ENCODE peak calls at places on chromosomes 1 and 21, in ten cellular contexts. T is breast epithelium, W is adrenal gland, M is transverse colon, J is Peyer's patch, H is esophagus squamous epithelium, G is H54, D is ovary, N is uterus, B is IMR-90. C is an unnamed sample.

GRCh38 chr1:236677641-236678235 is 8.6 kb upstream of the ACTN2 start:
- DNase-seq in M (no peak), N (no peak), T (no peak), B (no peak), J (no peak), W (no peak), H (no peak), G (no peak), D (no peak), C (no peak)

GRCh38 chr1:151871284-151872030 is 17.9 kb upstream of the THEM5 start:
- DNase-seq in G (no peak), M (no peak), D (no peak), W (no peak), B (no peak), T (no peak), N (no peak), H (no peak), J (no peak), C (no peak)

GRCh38 chr1:179545316-179545715 is 30.4 kb downstream of the NPHS2 start:
- DNase-seq in T (no peak), G (no peak), W (peak), D (no peak), M (no peak), J (no peak), H (no peak), B (no peak), N (no peak), C (no peak)

GRCh38 chr1:93738075-93738622 is 56.5 kb upstream of the BCAR3 start:
- DNase-seq in N (no peak), T (no peak), D (no peak), G (peak), M (no peak), W (no peak), B (peak), H (no peak), J (no peak), C (no peak)

GRCh38 chr21:32371913-32372314 is 20.9 kb downstream of the URB1 start:
- DNase-seq in B (peak), J (no peak), D (peak), G (no peak), W (peak), T (no peak), N (peak), H (no peak), M (no peak), C (no peak)

GRCh38 chr21:37087188-37087587 is 14.1 kb downstream of the TTC3 start:
- DNase-seq in G (no peak), W (peak), T (no peak), M (no peak), B (peak), D (no peak), H (no peak), J (no peak), N (no peak), C (peak)

GRCh38 chr1:26418865-26419349 is 8.3 kb downstream of the LIN28A start:
- DNase-seq in G (no peak), M (no peak), W (no peak), T (no peak), D (no peak), H (no peak), B (no peak), J (no peak), N (no peak), C (no peak)

GRCh38 chr1:107926436-107927080 is 38.4 kb downstream of the VAV3 start:
- DNase-seq in D (no peak), T (no peak), G (no peak), W (no peak), J (no peak), N (no peak), M (no peak), H (no peak), B (no peak), C (no peak)

GRCh38 chr21:40681164-40681859 is 165.6 kb downstream of the DSCAM start:
- DNase-seq in H (no peak), B (no peak), T (no peak), D (no peak), N (no peak), W (no peak), G (no peak), J (no peak), M (no peak), C (no peak)

GRCh38 chr21:45001134-45002095 is 61.6 kb downstream of the SLX9 start:
- DNase-seq in N (peak), M (peak), T (peak), B (peak), D (peak), G (peak), J (peak), W (peak), H (no peak), C (no peak)

GRCh38 chr21:45004059-45004422 is 64.2 kb downstream of the SLX9 start:
- DNase-seq in T (no peak), N (peak), H (no peak), D (no peak), B (no peak), G (no peak), J (peak), M (peak), W (no peak), C (no peak)

GRCh38 chr21:45004481-45005263 is 64.8 kb downstream of the SLX9 start:
- DNase-seq in W (peak), D (no peak), N (peak), H (no peak), G (no peak), M (peak), J (peak), B (peak), T (no peak), C (no peak)

GRCh38 chr21:45002381-45003204 is 62.8 kb downstream of the SLX9 start:
- DNase-seq in G (no peak), M (no peak), N (peak), B (no peak), D (no peak), J (peak), H (no peak), W (peak), T (no peak), C (no peak)

DNA sequence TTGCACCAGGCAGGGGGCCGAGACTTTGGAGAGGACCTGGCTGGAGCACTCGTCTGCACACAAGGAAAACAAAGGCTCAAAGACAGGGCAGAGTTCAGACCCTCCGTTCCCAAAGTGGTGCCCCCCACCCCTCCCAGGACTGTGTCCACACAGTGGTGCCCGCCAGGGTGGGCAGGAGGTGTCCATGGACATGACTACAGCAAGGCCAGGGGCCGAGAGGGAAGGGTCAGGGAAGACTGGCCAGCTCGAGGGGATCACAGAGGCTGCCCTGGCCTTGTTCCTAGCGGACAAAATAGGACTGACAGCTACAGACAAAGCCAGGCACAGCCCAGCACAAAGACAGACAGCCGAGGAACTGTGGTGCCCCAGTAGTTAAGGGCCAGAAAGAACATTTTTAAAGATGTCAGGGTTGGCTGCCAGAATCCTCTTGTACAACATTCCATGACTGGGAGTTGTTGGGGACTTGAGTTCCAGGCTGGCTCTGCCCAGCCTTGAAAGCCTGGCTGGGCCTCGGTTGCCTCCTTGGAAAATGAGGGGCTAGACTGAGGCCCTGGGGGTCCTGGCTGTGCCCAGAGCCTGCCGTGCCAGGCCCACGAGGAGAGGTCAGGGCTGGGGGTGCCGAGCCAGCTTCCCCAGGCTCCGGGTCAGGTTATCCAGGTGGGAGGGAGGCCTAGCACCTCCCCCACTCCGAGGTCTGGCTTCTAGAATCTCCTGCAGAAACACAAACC is 63.7 kb downstream of the SLX9 start:
- DNase-seq in M (peak), J (peak), W (peak), D (no peak), B (no peak), H (no peak), N (peak), T (no peak), G (no peak), C (no peak)
- TF ChIP-seq POLR2A in M (no peak), J (no peak), W (no peak), D (no peak), B (no peak), H (no peak), N (no peak), T (no peak), G (no peak), C (no peak)

GRCh38 chr21:41733951-41734689 is 32.7 kb downstream of the RIPK4 start:
- DNase-seq in D (no peak), H (no peak), J (peak), M (no peak), B (no peak), W (no peak), T (no peak), G (no peak), N (no peak), C (no peak)
- TF ChIP-seq POLR2A in D (no peak), H (no peak), J (no peak), M (no peak), B (no peak), W (no peak), T (no peak), G (no peak), N (no peak), C (no peak)

DNA sequence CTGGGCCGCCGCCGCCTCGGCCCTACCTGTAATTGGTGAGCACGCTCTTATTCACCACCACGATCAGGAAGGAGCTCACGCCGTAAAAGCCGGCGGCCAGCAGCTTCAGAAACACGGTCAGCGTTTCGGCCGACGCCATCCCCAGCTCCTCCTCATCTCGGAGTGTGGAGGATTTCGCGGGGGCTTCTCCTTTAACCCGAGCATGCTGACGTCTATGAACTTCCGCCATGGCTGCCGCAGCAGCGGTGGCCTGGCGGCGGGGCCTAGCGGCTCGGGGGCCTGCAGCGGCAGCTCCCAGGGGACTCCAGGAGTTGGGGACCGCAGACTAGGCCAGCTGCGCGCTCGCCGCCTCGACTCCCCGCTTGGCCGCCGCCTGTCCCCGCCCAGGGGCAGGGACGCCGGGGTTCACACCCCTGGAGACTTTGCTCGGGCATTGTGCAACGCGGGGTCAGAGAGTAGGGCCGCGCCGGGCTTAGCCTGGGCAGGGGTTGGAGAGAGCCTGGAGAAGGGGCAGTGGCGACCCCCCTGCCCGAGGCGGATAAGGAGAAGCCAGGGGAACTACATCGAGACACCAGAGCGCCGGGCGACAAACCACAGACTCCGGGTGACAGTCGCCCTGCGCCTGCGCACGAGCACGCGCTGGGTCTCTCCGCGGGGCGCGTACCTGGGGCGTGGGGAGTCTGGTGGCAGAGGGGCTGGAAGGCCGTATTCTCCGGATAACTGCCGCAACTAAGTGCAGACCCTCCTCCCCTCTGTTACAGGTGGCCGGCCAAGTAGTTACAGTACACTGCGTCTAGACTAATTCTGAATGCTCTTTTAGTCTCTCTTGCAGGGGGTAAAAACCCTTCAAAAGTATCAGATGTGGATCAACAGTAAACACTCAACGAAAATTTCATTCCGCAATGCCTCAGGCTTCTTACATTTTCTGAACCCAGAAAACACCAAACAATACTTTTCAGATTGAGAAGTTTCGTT is at the start of gene SLC35D1:
- DNase-seq in T (peak), D (peak), H (peak), M (peak), N (peak), B (peak), W (peak), J (peak), G (peak), C (peak)
- TF ChIP-seq POLR2A in T (peak), D (no peak), H (no peak), M (peak), N (peak), B (peak), W (peak), J (peak), G (peak), C (peak)

GRCh38 chr21:25582164-25582563 is 25.1 kb downstream of the MRPL39 start:
- DNase-seq in J (no peak), B (no peak), D (no peak), M (no peak), H (no peak), N (no peak), G (no peak), T (no peak), W (no peak), C (no peak)
- TF ChIP-seq POLR2A in J (no peak), B (no peak), D (no peak), M (no peak), H (no peak), N (no peak), G (no peak), T (no peak), W (no peak), C (no peak)

GRCh38 chr1:109392788-109393580 is 4.7 kb downstream of the SORT1 start:
- DNase-seq in T (peak), N (peak), J (peak), H (no peak), B (peak), G (no peak), D (peak), W (peak), M (peak), C (peak)
- TF ChIP-seq POLR2A in T (no peak), N (no peak), J (peak), H (no peak), B (no peak), G (no peak), D (no peak), W (peak), M (peak), C (no peak)

C was measured in erythroblast.